ENCODE peak calls at places on chromosomes 4 and X, in five cellular contexts. Q, N, R, U and Y are unnamed samples.

GRCh38 chrX:123962794-123963373 is 1.4 kb downstream of the STAG2 start:
- DNase-seq in Q (peak), N (peak), R (peak), U (peak), Y (peak)

GRCh38 chrX:133323450-133323849 is 91.8 kb downstream of the GPC4 start:
- DNase-seq in Q (no peak), N (no peak), R (no peak), U (no peak), Y (no peak)

GRCh38 chr4:62455871-62456270 is 1255.7 kb downstream of the ADGRL3 start:
- DNase-seq in Q (no peak), N (no peak), R (no peak), U (no peak), Y (no peak)

GRCh38 chrX:155071694-155072215 is 447 bp downstream of the BRCC3 start:
- DNase-seq in Q (no peak), N (no peak), R (no peak), U (no peak), Y (peak)

GRCh38 chr4:105455998-105456397 is 17.9 kb downstream of the PPA2 start:
- DNase-seq in Q (no peak), N (no peak), R (no peak), U (no peak), Y (no peak)

GRCh38 chrX:1109580-1110119 is 102.8 kb downstream of the CRLF2 start:
- DNase-seq in Q (no peak), N (no peak), R (no peak), U (no peak), Y (no peak)

GRCh38 chrX:140524556-140524955 is 19.7 kb upstream of the SOX3 start:
- DNase-seq in Q (no peak), N (no peak), R (no peak), U (no peak), Y (no peak)

GRCh38 chrX:24014388-24015018 is 12.5 kb downstream of the KLHL15 start:
- DNase-seq in Q (no peak), N (peak), R (no peak), U (no peak), Y (no peak)

GRCh38 chr4:103046416-103047290 is 27.1 kb upstream of the SLC9B1 start:
- DNase-seq in Q (no peak), N (no peak), R (no peak), U (no peak), Y (no peak)

GRCh38 chr4:142091085-142091513 is 454.7 kb downstream of the IL15 start:
- DNase-seq in Q (peak), N (no peak), R (no peak), U (no peak), Y (no peak)

GRCh38 chr4:140186651-140187315 is 32.8 kb upstream of the MAML3 start:
- DNase-seq in Q (no peak), N (no peak), R (peak), U (no peak), Y (no peak)

GRCh38 chrX:132480581-132481203 is 8.1 kb downstream of the MBNL3 start:
- DNase-seq in Q (no peak), N (no peak), R (peak), U (no peak), Y (peak)

GRCh38 chr4:55830741-55831140 is 11.2 kb downstream of the EXOC1L start:
- DNase-seq in Q (no peak), N (no peak), R (no peak), U (no peak), Y (no peak)

GRCh38 chrX:47960400-47960799 is 43.4 kb downstream of the ZNF182 start:
- DNase-seq in Q (no peak), N (no peak), R (no peak), U (no peak), Y (no peak)

GRCh38 chr4:36138221-36138620 is 106.1 kb downstream of the ARAP2 start:
- DNase-seq in Q (no peak), N (no peak), R (no peak), U (no peak), Y (no peak)

GRCh38 chr4:76194325-76194724 is 19.3 kb downstream of the SCARB2 start:
- DNase-seq in Q (no peak), N (no peak), R (no peak), U (no peak), Y (no peak)